ENCODE peak calls at places on chromosome 10, in five cellular contexts. One of them, this sample, is unnamed.
A peak's percentile ranks its signal among the peaks of the same experiment; 100 is the strongest.

GRCh38 chr10:17074548-17074860 is 55.1 kb downstream of the CUBN start:
- DNase-seq in effector CD4-positive, alpha-beta T cell: no peak
- DNase-seq in HCEC 1CT: peak; percentile 77
- DNase-seq in NCI-H2171 treated with DMSO at 0.1 percent for 48 hours: no peak
- DNase-seq in erythroblast: no peak
- DNase-seq in this sample: peak; percentile 92

GRCh38 chr10:63005246-63005645 is 127.9 kb upstream of the NRBF2 start:
- DNase-seq in effector CD4-positive, alpha-beta T cell: no peak
- DNase-seq in HCEC 1CT: peak; percentile 82
- DNase-seq in NCI-H2171 treated with DMSO at 0.1 percent for 48 hours: no peak
- DNase-seq in erythroblast: no peak
- DNase-seq in this sample: peak; percentile 64

GRCh38 chr10:118027397-118027796 is 19.3 kb downstream of the RAB11FIP2 start:
- DNase-seq in effector CD4-positive, alpha-beta T cell: no peak
- DNase-seq in HCEC 1CT: no peak
- DNase-seq in NCI-H2171 treated with DMSO at 0.1 percent for 48 hours: no peak
- DNase-seq in erythroblast: no peak
- DNase-seq in this sample: no peak

GRCh38 chr10:129641982-129642381 is 174.9 kb downstream of the MGMT start:
- DNase-seq in effector CD4-positive, alpha-beta T cell: no peak
- DNase-seq in HCEC 1CT: no peak
- DNase-seq in NCI-H2171 treated with DMSO at 0.1 percent for 48 hours: no peak
- DNase-seq in erythroblast: no peak
- DNase-seq in this sample: no peak

GRCh38 chr10:112952282-112952991 is 2.4 kb downstream of the TCF7L2 start:
- DNase-seq in effector CD4-positive, alpha-beta T cell: no peak
- DNase-seq in HCEC 1CT: peak; percentile 46
- DNase-seq in NCI-H2171 treated with DMSO at 0.1 percent for 48 hours: no peak
- DNase-seq in erythroblast: no peak
- DNase-seq in this sample: peak; percentile 63

GRCh38 chr10:60606343-60607080 is 171.8 kb upstream of the CDK1 start:
- DNase-seq in effector CD4-positive, alpha-beta T cell: no peak
- DNase-seq in HCEC 1CT: peak; percentile 46
- DNase-seq in NCI-H2171 treated with DMSO at 0.1 percent for 48 hours: peak; percentile 32
- DNase-seq in erythroblast: no peak
- DNase-seq in this sample: peak; percentile 30

GRCh38 chr10:47366056-47366631 is 17.9 kb downstream of the ZNF488 start:
- DNase-seq in effector CD4-positive, alpha-beta T cell: no peak
- DNase-seq in HCEC 1CT: no peak
- DNase-seq in NCI-H2171 treated with DMSO at 0.1 percent for 48 hours: no peak
- DNase-seq in erythroblast: no peak
- DNase-seq in this sample: no peak

GRCh38 chr10:93445097-93445960 is 36.8 kb downstream of the MYOF start:
- DNase-seq in effector CD4-positive, alpha-beta T cell: no peak
- DNase-seq in HCEC 1CT: peak; percentile 86
- DNase-seq in NCI-H2171 treated with DMSO at 0.1 percent for 48 hours: peak; percentile 83
- DNase-seq in erythroblast: no peak
- DNase-seq in this sample: peak; percentile 87

GRCh38 chr10:71478966-71479365 is 82.2 kb downstream of the CDH23 start:
- DNase-seq in effector CD4-positive, alpha-beta T cell: no peak
- DNase-seq in HCEC 1CT: no peak
- DNase-seq in NCI-H2171 treated with DMSO at 0.1 percent for 48 hours: no peak
- DNase-seq in erythroblast: no peak
- DNase-seq in this sample: no peak

GRCh38 chr10:47165168-47165710 is 134.8 kb upstream of the GDF10 start:
- DNase-seq in effector CD4-positive, alpha-beta T cell: peak; percentile 9
- DNase-seq in HCEC 1CT: no peak
- DNase-seq in NCI-H2171 treated with DMSO at 0.1 percent for 48 hours: no peak
- DNase-seq in erythroblast: no peak
- DNase-seq in this sample: no peak

GRCh38 chr10:128211064-128211504 is 84.9 kb upstream of the MKI67 start:
- DNase-seq in effector CD4-positive, alpha-beta T cell: no peak
- DNase-seq in HCEC 1CT: no peak
- DNase-seq in NCI-H2171 treated with DMSO at 0.1 percent for 48 hours: no peak
- DNase-seq in erythroblast: no peak
- DNase-seq in this sample: no peak

GRCh38 chr10:95864906-95865813 is 42.6 kb upstream of the CC2D2B start:
- DNase-seq in effector CD4-positive, alpha-beta T cell: peak; percentile 20
- DNase-seq in HCEC 1CT: peak; percentile 73
- DNase-seq in NCI-H2171 treated with DMSO at 0.1 percent for 48 hours: no peak
- DNase-seq in erythroblast: peak; percentile 43
- DNase-seq in this sample: peak; percentile 79

GRCh38 chr10:484925-485661 is 204.4 kb downstream of the DIP2C start:
- DNase-seq in effector CD4-positive, alpha-beta T cell: no peak
- DNase-seq in HCEC 1CT: peak; percentile 34
- DNase-seq in NCI-H2171 treated with DMSO at 0.1 percent for 48 hours: no peak
- DNase-seq in erythroblast: no peak
- DNase-seq in this sample: no peak

GRCh38 chr10:28463676-28464395 is 69.1 kb upstream of the WAC start:
- DNase-seq in effector CD4-positive, alpha-beta T cell: no peak
- DNase-seq in HCEC 1CT: no peak
- DNase-seq in NCI-H2171 treated with DMSO at 0.1 percent for 48 hours: no peak
- DNase-seq in erythroblast: no peak
- DNase-seq in this sample: no peak

GRCh38 chr10:79139124-79139835 is 70.5 kb downstream of the ZMIZ1 start:
- DNase-seq in effector CD4-positive, alpha-beta T cell: no peak
- DNase-seq in HCEC 1CT: peak; percentile 93
- DNase-seq in NCI-H2171 treated with DMSO at 0.1 percent for 48 hours: no peak
- DNase-seq in erythroblast: no peak
- DNase-seq in this sample: peak; percentile 95

GRCh38 chr10:804787-805634 is 115.5 kb upstream of the DIP2C start:
- DNase-seq in effector CD4-positive, alpha-beta T cell: no peak
- DNase-seq in HCEC 1CT: no peak
- DNase-seq in NCI-H2171 treated with DMSO at 0.1 percent for 48 hours: no peak
- DNase-seq in erythroblast: no peak
- DNase-seq in this sample: no peak

GRCh38 chr10:103640436-103641181 is 147.1 kb downstream of the NEURL1 start:
- DNase-seq in effector CD4-positive, alpha-beta T cell: no peak
- DNase-seq in HCEC 1CT: no peak
- DNase-seq in NCI-H2171 treated with DMSO at 0.1 percent for 48 hours: no peak
- DNase-seq in erythroblast: no peak
- DNase-seq in this sample: no peak

GRCh38 chr10:88256013-88256680 is 327.0 kb downstream of the RNLS start:
- DNase-seq in effector CD4-positive, alpha-beta T cell: no peak
- DNase-seq in HCEC 1CT: no peak
- DNase-seq in NCI-H2171 treated with DMSO at 0.1 percent for 48 hours: no peak
- DNase-seq in erythroblast: no peak
- DNase-seq in this sample: no peak

GRCh38 chr10:122349758-122350355 is 24.7 kb upstream of the PLEKHA1 start:
- DNase-seq in effector CD4-positive, alpha-beta T cell: no peak
- DNase-seq in HCEC 1CT: no peak
- DNase-seq in NCI-H2171 treated with DMSO at 0.1 percent for 48 hours: no peak
- DNase-seq in erythroblast: no peak
- DNase-seq in this sample: no peak

GRCh38 chr10:86670290-86670811 is 2.0 kb downstream of the LDB3 start:
- DNase-seq in effector CD4-positive, alpha-beta T cell: no peak
- DNase-seq in HCEC 1CT: no peak
- DNase-seq in NCI-H2171 treated with DMSO at 0.1 percent for 48 hours: no peak
- DNase-seq in erythroblast: no peak
- DNase-seq in this sample: no peak

GRCh38 chr10:126062132-126063032 is 166.0 kb downstream of the FANK1 start:
- DNase-seq in effector CD4-positive, alpha-beta T cell: no peak
- DNase-seq in HCEC 1CT: peak; percentile 98
- DNase-seq in NCI-H2171 treated with DMSO at 0.1 percent for 48 hours: no peak
- DNase-seq in erythroblast: no peak
- DNase-seq in this sample: peak; percentile 97

GRCh38 chr10:88800152-88801125 is 2.1 kb upstream of the LIPM start:
- DNase-seq in effector CD4-positive, alpha-beta T cell: no peak
- DNase-seq in HCEC 1CT: peak; percentile 8
- DNase-seq in NCI-H2171 treated with DMSO at 0.1 percent for 48 hours: no peak
- DNase-seq in erythroblast: peak; percentile 82
- DNase-seq in this sample: no peak

GRCh38 chr10:29141761-29142160 is 147.1 kb upstream of the LYZL1 start:
- DNase-seq in effector CD4-positive, alpha-beta T cell: no peak
- DNase-seq in HCEC 1CT: no peak
- DNase-seq in NCI-H2171 treated with DMSO at 0.1 percent for 48 hours: no peak
- DNase-seq in erythroblast: no peak
- DNase-seq in this sample: peak; percentile 40

GRCh38 chr10:96578633-96579032 is 8.2 kb downstream of the TM9SF3 start:
- DNase-seq in effector CD4-positive, alpha-beta T cell: no peak
- DNase-seq in HCEC 1CT: no peak
- DNase-seq in NCI-H2171 treated with DMSO at 0.1 percent for 48 hours: no peak
- DNase-seq in erythroblast: no peak
- DNase-seq in this sample: no peak